ENCODE peak calls at places on chromosomes 6 and 20, in ten cellular contexts. V is iPS-NIHi11, T is MCF 10A, Z is endodermal cell, C is activated T-cell treated with anti-CD3 and anti-CD28 coated beads for 1 hour, O is foreskin fibroblast, E is DMS153, P is NAMALWA, L is AG20443, Y is iris pigment epithelial cell. N is an unnamed sample.

GRCh38 chr20:19840111-19840705 is 82.2 kb downstream of the RIN2 start:
- DNase-seq in V (no peak), T (no peak), Z (no peak), C (no peak), O (no peak), E (no peak), P (no peak), L (no peak), Y (no peak), N (no peak)

GRCh38 chr20:37504404-37505096 is 16.5 kb upstream of the NNAT start:
- DNase-seq in V (peak), T (no peak), Z (peak), C (no peak), O (no peak), E (no peak), P (no peak), L (no peak), Y (no peak), N (no peak)

GRCh38 chr20:62244644-62245108 is 6.4 kb downstream of the OSBPL2 start:
- DNase-seq in V (no peak), T (no peak), Z (no peak), C (no peak), O (no peak), E (no peak), P (no peak), L (no peak), Y (no peak), N (no peak)

GRCh38 chr6:135062735-135063134 is 8.1 kb upstream of the HBS1L start:
- DNase-seq in V (no peak), T (no peak), Z (no peak), C (no peak), O (peak), E (peak), P (peak), L (no peak), Y (no peak), N (no peak)

GRCh38 chr6:112332274-112332673 is 14.9 kb upstream of the RFPL4B start:
- DNase-seq in V (no peak), T (no peak), Z (no peak), C (no peak), O (peak), E (no peak), P (no peak), L (peak), Y (no peak), N (no peak)

GRCh38 chr6:168648730-168649129 is 207.7 kb downstream of the SMOC2 start:
- DNase-seq in V (no peak), T (no peak), Z (no peak), C (no peak), O (no peak), E (no peak), P (no peak), L (no peak), Y (no peak), N (no peak)

GRCh38 chr20:16505894-16506293 is 67.4 kb downstream of the KIF16B start:
- DNase-seq in V (no peak), T (no peak), Z (no peak), C (no peak), O (no peak), E (no peak), P (peak), L (no peak), Y (no peak), N (no peak)

GRCh38 chr6:165636415-165637048 is 26.5 kb downstream of the PDE10A start:
- DNase-seq in V (no peak), T (no peak), Z (peak), C (no peak), O (no peak), E (no peak), P (no peak), L (no peak), Y (peak), N (no peak)

GRCh38 chr6:130962951-130963350 is 100.1 kb downstream of the EPB41L2 start:
- DNase-seq in V (no peak), T (no peak), Z (no peak), C (no peak), O (no peak), E (no peak), P (no peak), L (no peak), Y (peak), N (no peak)

GRCh38 chr20:9912858-9913434 is 74.1 kb upstream of the PAK5 start:
- DNase-seq in V (peak), T (peak), Z (peak), C (peak), O (peak), E (no peak), P (peak), L (peak), Y (peak), N (peak)

GRCh38 chr6:35924146-35924545 is 3.2 kb upstream of the SRPK1 start:
- DNase-seq in V (no peak), T (no peak), Z (no peak), C (no peak), O (no peak), E (no peak), P (no peak), L (no peak), Y (no peak), N (no peak)

GRCh38 chr6:158799051-158799792 is 19.9 kb downstream of the EZR start:
- DNase-seq in V (no peak), T (peak), Z (peak), C (no peak), O (peak), E (peak), P (peak), L (no peak), Y (peak), N (no peak)

GRCh38 chr20:57737349-57737748 is 27.5 kb upstream of the PMEPA1 start:
- DNase-seq in V (no peak), T (no peak), Z (no peak), C (no peak), O (no peak), E (no peak), P (no peak), L (no peak), Y (no peak), N (no peak)

GRCh38 chr20:38109025-38109541 is 56.0 kb downstream of the TGM2 start:
- DNase-seq in V (no peak), T (peak), Z (peak), C (no peak), O (peak), E (no peak), P (no peak), L (peak), Y (peak), N (no peak)

GRCh38 chr6:146657432-146657831 is 58.7 kb downstream of the ADGB start:
- DNase-seq in V (no peak), T (no peak), Z (no peak), C (no peak), O (no peak), E (no peak), P (no peak), L (no peak), Y (no peak), N (no peak)

GRCh38 chr6:42200035-42200434 is 5.3 kb upstream of the GUCA1B start:
- DNase-seq in V (no peak), T (peak), Z (no peak), C (no peak), O (peak), E (no peak), P (no peak), L (peak), Y (peak), N (no peak)

GRCh38 chr20:20407891-20408805 is 40.2 kb downstream of the INSM1 start:
- DNase-seq in V (no peak), T (peak), Z (no peak), C (no peak), O (peak), E (no peak), P (peak), L (peak), Y (peak), N (no peak)

GRCh38 chr6:110882824-110883554 is 8.4 kb downstream of the AMD1 start:
- DNase-seq in V (no peak), T (no peak), Z (no peak), C (no peak), O (no peak), E (no peak), P (no peak), L (no peak), Y (no peak), N (no peak)

GRCh38 chr6:36616888-36617521 is 22.8 kb downstream of the SRSF3 start:
- DNase-seq in V (no peak), T (peak), Z (no peak), C (no peak), O (peak), E (peak), P (no peak), L (peak), Y (no peak), N (no peak)

GRCh38 chr6:939526-940252 is 246.8 kb upstream of the EXOC2 start:
- DNase-seq in V (no peak), T (no peak), Z (no peak), C (no peak), O (no peak), E (no peak), P (no peak), L (no peak), Y (no peak), N (no peak)

GRCh38 chr20:35145141-35145564 is 2.0 kb downstream of the EDEM2 start:
- DNase-seq in V (peak), T (peak), Z (peak), C (no peak), O (peak), E (peak), P (peak), L (peak), Y (peak), N (no peak)

GRCh38 chr6:31308050-31308844 is 36.4 kb upstream of the HLA-C start:
- DNase-seq in V (peak), T (no peak), Z (peak), C (peak), O (peak), E (peak), P (peak), L (no peak), Y (no peak), N (peak)

GRCh38 chr6:39930540-39930939 is 3.7 kb downstream of the MOCS1 start:
- DNase-seq in V (no peak), T (no peak), Z (no peak), C (no peak), O (no peak), E (no peak), P (no peak), L (no peak), Y (no peak), N (no peak)

GRCh38 chr6:49333345-49334120 is 129.5 kb downstream of the MMUT start:
- DNase-seq in V (no peak), T (peak), Z (no peak), C (no peak), O (peak), E (no peak), P (no peak), L (no peak), Y (no peak), N (no peak)

GRCh38 chr6:169725270-169726048 is 1.2 kb upstream of the PHF10 start:
- DNase-seq in V (peak), T (peak), Z (peak), C (no peak), O (peak), E (no peak), P (no peak), L (peak), Y (peak), N (no peak)

GRCh38 chr6:137969874-137970273 is 102.8 kb downstream of the TNFAIP3 start:
- DNase-seq in V (no peak), T (no peak), Z (no peak), C (no peak), O (no peak), E (no peak), P (no peak), L (no peak), Y (no peak), N (no peak)

GRCh38 chr20:45890997-45891983 is at the start of the genes CTSA and NEURL2:
- DNase-seq in V (peak), T (peak), Z (peak), C (peak), O (peak), E (peak), P (peak), L (peak), Y (peak), N (peak)

GRCh38 chr6:107823047-107823557 is 1.0 kb downstream of the SCML4 start:
- DNase-seq in V (no peak), T (no peak), Z (no peak), C (no peak), O (no peak), E (no peak), P (peak), L (no peak), Y (no peak), N (peak)

GRCh38 chr6:35213824-35214756 is at the start of gene SCUBE3:
- DNase-seq in V (peak), T (no peak), Z (peak), C (no peak), O (peak), E (peak), P (no peak), L (peak), Y (peak), N (no peak)

GRCh38 chr20:51532577-51533191 is 9.8 kb downstream of the NFATC2 start:
- DNase-seq in V (no peak), T (no peak), Z (no peak), C (no peak), O (peak), E (no peak), P (no peak), L (peak), Y (no peak), N (no peak)

GRCh38 chr20:9852566-9852965 is 13.7 kb upstream of the PAK5 start:
- DNase-seq in V (no peak), T (no peak), Z (no peak), C (no peak), O (no peak), E (no peak), P (no peak), L (no peak), Y (no peak), N (no peak)

GRCh38 chr6:168678588-168678987 is 237.6 kb downstream of the SMOC2 start:
- DNase-seq in V (no peak), T (no peak), Z (no peak), C (no peak), O (no peak), E (no peak), P (no peak), L (no peak), Y (no peak), N (no peak)

GRCh38 chr6:116265081-116265829 is 11.4 kb upstream of the TSPYL4 start:
- DNase-seq in V (no peak), T (peak), Z (no peak), C (no peak), O (peak), E (peak), P (no peak), L (no peak), Y (no peak), N (no peak)

N was measured in activated CD4-positive, alpha-beta T cell treated with anti-CD3 and anti-CD28 coated beads, Interleukin-2, amount 50 U/mL, for 1 hour.